ENCODE peak calls at places on chromosome 6, in seven cellular contexts. One of them, this sample, is unnamed.

GRCh38 chr6:16061833-16062232 is 67.1 kb upstream of the MYLIP start:
- DNase-seq in PC-3: no peak
- DNase-seq in PC-9: no peak
- DNase-seq in SK-N-MC: no peak
- DNase-seq in astrocyte: no peak
- DNase-seq in neural progenitor cell: no peak
- DNase-seq in hepatocyte: no peak
- DNase-seq in this sample: no peak

GRCh38 chr6:113763883-113764282 is 93.3 kb upstream of the MARCKS start:
- DNase-seq in PC-3: peak; percentile 89
- DNase-seq in PC-9: peak; percentile 99
- DNase-seq in SK-N-MC: no peak
- DNase-seq in astrocyte: peak; percentile 71
- DNase-seq in neural progenitor cell: no peak
- DNase-seq in hepatocyte: peak; percentile 28
- DNase-seq in this sample: no peak

GRCh38 chr6:37665309-37665708 is 32.4 kb downstream of the MDGA1 start:
- DNase-seq in PC-3: no peak
- DNase-seq in PC-9: peak; percentile 38
- DNase-seq in SK-N-MC: no peak
- DNase-seq in astrocyte: no peak
- DNase-seq in neural progenitor cell: no peak
- DNase-seq in hepatocyte: no peak
- DNase-seq in this sample: no peak

GRCh38 chr6:23176883-23177282 is 607.5 kb downstream of the HDGFL1 start:
- DNase-seq in PC-3: no peak
- DNase-seq in PC-9: no peak
- DNase-seq in SK-N-MC: no peak
- DNase-seq in astrocyte: no peak
- DNase-seq in neural progenitor cell: no peak
- DNase-seq in hepatocyte: peak; percentile 55
- DNase-seq in this sample: peak; percentile 36

GRCh38 chr6:30322527-30323501 is 3.9 kb upstream of the TRIM39 start:
- DNase-seq in PC-3: peak; percentile 77
- DNase-seq in PC-9: no peak
- DNase-seq in SK-N-MC: no peak
- DNase-seq in astrocyte: peak; percentile 85
- DNase-seq in neural progenitor cell: peak; percentile 4
- DNase-seq in hepatocyte: no peak
- DNase-seq in this sample: no peak

GRCh38 chr6:108589244-108589730 is 28.6 kb downstream of the FOXO3 start:
- DNase-seq in PC-3: peak; percentile 47
- DNase-seq in PC-9: peak; percentile 90
- DNase-seq in SK-N-MC: no peak
- DNase-seq in astrocyte: peak; percentile 56
- DNase-seq in neural progenitor cell: peak; percentile 86
- DNase-seq in hepatocyte: peak; percentile 81
- DNase-seq in this sample: peak; percentile 61

GRCh38 chr6:114169763-114170162 is 173.1 kb downstream of the HS3ST5 start:
- DNase-seq in PC-3: no peak
- DNase-seq in PC-9: no peak
- DNase-seq in SK-N-MC: no peak
- DNase-seq in astrocyte: no peak
- DNase-seq in neural progenitor cell: no peak
- DNase-seq in hepatocyte: no peak
- DNase-seq in this sample: no peak

GRCh38 chr6:158374020-158374419 is 61.8 kb downstream of the TULP4 start:
- DNase-seq in PC-3: no peak
- DNase-seq in PC-9: no peak
- DNase-seq in SK-N-MC: no peak
- DNase-seq in astrocyte: no peak
- DNase-seq in neural progenitor cell: no peak
- DNase-seq in hepatocyte: no peak
- DNase-seq in this sample: no peak

GRCh38 chr6:168195712-168196111 is 116.7 kb upstream of the FRMD1 start:
- DNase-seq in PC-3: no peak
- DNase-seq in PC-9: no peak
- DNase-seq in SK-N-MC: no peak
- DNase-seq in astrocyte: no peak
- DNase-seq in neural progenitor cell: no peak
- DNase-seq in hepatocyte: no peak
- DNase-seq in this sample: no peak

GRCh38 chr6:119586250-119586882 is 236.8 kb upstream of the MAN1A1 start:
- DNase-seq in PC-3: no peak
- DNase-seq in PC-9: no peak
- DNase-seq in SK-N-MC: no peak
- DNase-seq in astrocyte: no peak
- DNase-seq in neural progenitor cell: no peak
- DNase-seq in hepatocyte: no peak
- DNase-seq in this sample: no peak

GRCh38 chr6:57313009-57313408 is 4.4 kb upstream of the PRIM2 start:
- DNase-seq in PC-3: no peak
- DNase-seq in PC-9: no peak
- DNase-seq in SK-N-MC: no peak
- DNase-seq in astrocyte: no peak
- DNase-seq in neural progenitor cell: no peak
- DNase-seq in hepatocyte: no peak
- DNase-seq in this sample: no peak

GRCh38 chr6:91340998-91341397 is 754.1 kb upstream of the MAP3K7 start:
- DNase-seq in PC-3: no peak
- DNase-seq in PC-9: no peak
- DNase-seq in SK-N-MC: no peak
- DNase-seq in astrocyte: no peak
- DNase-seq in neural progenitor cell: peak; percentile 11
- DNase-seq in hepatocyte: no peak
- DNase-seq in this sample: no peak
- TF ChIP-seq EZH2 in PC-3: no peak
- TF ChIP-seq EZH2 in PC-9: no peak
- TF ChIP-seq EZH2 in SK-N-MC: no peak
- TF ChIP-seq EZH2 in astrocyte: no peak
- TF ChIP-seq EZH2 in neural progenitor cell: no peak
- TF ChIP-seq EZH2 in hepatocyte: no peak
- TF ChIP-seq EZH2 in this sample: no peak

GRCh38 chr6:44076016-44076365 is 51.3 kb downstream of the MRPL14 start:
- DNase-seq in PC-3: no peak
- DNase-seq in PC-9: no peak
- DNase-seq in SK-N-MC: no peak
- DNase-seq in astrocyte: no peak
- DNase-seq in neural progenitor cell: no peak
- DNase-seq in hepatocyte: no peak
- DNase-seq in this sample: no peak

GRCh38 chr6:44078219-44078794 is 48.9 kb downstream of the MRPL14 start:
- DNase-seq in PC-3: no peak
- DNase-seq in PC-9: no peak
- DNase-seq in SK-N-MC: no peak
- DNase-seq in astrocyte: no peak
- DNase-seq in neural progenitor cell: no peak
- DNase-seq in hepatocyte: no peak
- DNase-seq in this sample: no peak

GRCh38 chr6:44077201-44077946 is 49.9 kb downstream of the MRPL14 start:
- DNase-seq in PC-3: no peak
- DNase-seq in PC-9: no peak
- DNase-seq in SK-N-MC: no peak
- DNase-seq in astrocyte: no peak
- DNase-seq in neural progenitor cell: no peak
- DNase-seq in hepatocyte: no peak
- DNase-seq in this sample: no peak

GRCh38 chr6:44075137-44076015 is 51.9 kb downstream of the MRPL14 start:
- DNase-seq in PC-3: no peak
- DNase-seq in PC-9: peak; percentile 87
- DNase-seq in SK-N-MC: no peak
- DNase-seq in astrocyte: no peak
- DNase-seq in neural progenitor cell: no peak
- DNase-seq in hepatocyte: no peak
- DNase-seq in this sample: no peak

GRCh38 chr6:44076366-44077200 is 50.7 kb downstream of the MRPL14 start:
- DNase-seq in PC-3: no peak
- DNase-seq in PC-9: peak; percentile 71
- DNase-seq in SK-N-MC: no peak
- DNase-seq in astrocyte: no peak
- DNase-seq in neural progenitor cell: peak; percentile 73
- DNase-seq in hepatocyte: peak; percentile 81
- DNase-seq in this sample: peak; percentile 57
- H3K4me3 ChIP-seq in PC-3: no peak overlapping the region
- H3K4me3 ChIP-seq in PC-9: peak overlapping the region; percentile 51
- H3K4me3 ChIP-seq in SK-N-MC: no peak overlapping the region
- H3K4me3 ChIP-seq in astrocyte: no peak overlapping the region
- H3K4me3 ChIP-seq in neural progenitor cell: peak overlapping the region; percentile 17
- H3K4me3 ChIP-seq in hepatocyte: no peak overlapping the region
- H3K4me3 ChIP-seq in this sample: peak overlapping the region; percentile 9

DNA sequence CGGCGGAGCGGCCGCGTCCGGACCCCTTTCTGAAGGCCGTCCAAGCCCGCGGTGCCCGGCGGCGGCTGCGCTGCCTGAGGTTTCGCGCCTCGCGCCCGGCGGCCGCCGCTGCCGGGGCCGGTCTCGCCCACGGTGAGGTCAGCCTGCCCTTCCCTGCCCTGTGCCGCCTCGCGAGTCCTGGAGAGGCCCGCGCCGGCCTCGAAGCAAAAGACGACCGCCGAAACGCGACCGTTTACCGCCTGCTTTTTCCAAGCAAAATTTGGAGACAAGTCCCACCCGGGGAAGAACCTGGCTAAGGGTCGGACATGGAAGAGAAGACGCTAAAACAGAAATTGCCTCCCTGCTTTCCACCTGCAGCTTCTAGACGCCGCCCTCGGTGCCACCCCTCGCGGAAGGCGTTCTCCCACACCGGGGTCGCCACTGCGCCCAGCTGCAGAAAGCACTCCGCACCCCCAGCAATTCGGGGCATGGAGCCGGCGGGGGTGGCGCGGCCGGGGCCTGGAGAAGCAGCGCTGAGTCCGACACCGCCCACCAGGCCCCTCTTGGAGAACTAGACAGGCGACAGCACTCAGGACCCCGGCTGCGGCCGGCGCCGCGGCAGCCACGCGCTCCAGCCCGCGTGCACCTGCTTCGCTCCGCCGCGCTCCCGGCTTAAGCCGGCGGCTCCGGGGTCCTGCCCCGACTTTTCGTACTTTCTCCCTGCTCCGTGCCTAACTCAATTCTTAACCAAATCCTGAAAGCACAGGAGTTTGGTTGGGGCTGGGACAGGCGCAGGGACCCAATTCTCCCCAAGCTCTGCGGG is 11.0 kb upstream of the FOXF2 start:
- DNase-seq in PC-3: no peak
- DNase-seq in PC-9: no peak
- DNase-seq in SK-N-MC: no peak
- DNase-seq in astrocyte: no peak
- DNase-seq in neural progenitor cell: peak; percentile 79
- DNase-seq in hepatocyte: peak; percentile 15
- DNase-seq in this sample: no peak
- TF ChIP-seq EZH2 in PC-3: no peak
- TF ChIP-seq EZH2 in PC-9: no peak
- TF ChIP-seq EZH2 in SK-N-MC: peak; percentile 99
- TF ChIP-seq EZH2 in astrocyte: peak; percentile 98
- TF ChIP-seq EZH2 in neural progenitor cell: peak; percentile 99
- TF ChIP-seq EZH2 in hepatocyte: peak; percentile 98
- TF ChIP-seq EZH2 in this sample: peak; percentile 93

DNA sequence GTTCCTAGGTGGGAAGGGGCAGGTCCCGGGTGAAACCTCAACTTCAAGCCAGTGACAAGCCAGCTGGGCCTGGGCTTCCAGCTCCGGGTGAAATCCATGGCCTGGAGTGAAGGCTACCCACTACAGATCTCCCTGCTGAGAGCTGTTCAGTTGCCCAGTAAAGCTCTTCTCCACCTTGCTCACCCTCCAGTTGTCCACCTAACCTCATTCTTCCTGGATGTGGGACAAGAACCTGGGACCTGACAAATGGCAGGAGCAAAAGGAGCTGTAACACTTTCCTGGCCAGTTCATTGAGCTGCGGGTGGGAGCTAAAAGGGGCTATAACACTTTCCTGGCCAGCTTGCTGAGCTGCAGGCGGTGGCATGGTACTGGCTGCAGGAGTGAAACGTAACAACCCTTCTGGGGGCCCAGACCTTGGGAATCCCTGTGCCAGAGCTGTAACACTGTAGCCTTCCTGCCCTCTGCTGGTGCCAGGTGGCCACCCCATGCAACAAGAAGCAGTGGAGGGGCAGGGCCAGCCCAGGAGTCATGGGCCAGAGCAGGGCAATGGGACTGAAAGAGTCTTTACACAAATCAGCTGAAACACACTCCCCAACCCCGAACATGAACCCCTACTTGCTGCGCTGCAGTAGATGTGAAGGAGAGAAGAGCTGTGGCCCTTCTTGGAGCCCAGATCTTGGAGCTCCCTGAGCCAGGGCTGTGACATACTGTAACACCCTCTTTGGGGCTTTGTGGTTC is 3.6 kb upstream of the HINT3 start:
- DNase-seq in PC-3: peak; percentile 23
- DNase-seq in PC-9: peak; percentile 35
- DNase-seq in SK-N-MC: no peak
- DNase-seq in astrocyte: no peak
- DNase-seq in neural progenitor cell: peak; percentile 78
- DNase-seq in hepatocyte: peak; percentile 73
- DNase-seq in this sample: peak; percentile 60
- H3K4me3 ChIP-seq in PC-3: no peak overlapping the region
- H3K4me3 ChIP-seq in PC-9: no peak overlapping the region
- H3K4me3 ChIP-seq in SK-N-MC: no peak overlapping the region
- H3K4me3 ChIP-seq in astrocyte: no peak overlapping the region
- H3K4me3 ChIP-seq in neural progenitor cell: no peak overlapping the region
- H3K4me3 ChIP-seq in hepatocyte: no peak overlapping the region
- H3K4me3 ChIP-seq in this sample: no peak overlapping the region

This sample was measured in A673.